ENCODE peak calls at places on chromosomes 1 and 21, in four cellular contexts. One of them, this sample, is unnamed.
A peak's percentile ranks its signal among the peaks of the same experiment; 100 is the strongest.

GRCh38 chr1:117795190-117795589 is 134.2 kb downstream of the GDAP2 start:
- DNase-seq in amniotic stem cell: no peak
- DNase-seq in mesothelial cell of epicardium: no peak
- DNase-seq in DND-41: no peak
- DNase-seq in this sample: no peak

GRCh38 chr1:109777436-109777835 is 13.7 kb upstream of the EPS8L3 start:
- DNase-seq in amniotic stem cell: no peak
- DNase-seq in mesothelial cell of epicardium: no peak
- DNase-seq in DND-41: no peak
- DNase-seq in this sample: peak; percentile 48

GRCh38 chr21:41615613-41616012 is 107.7 kb upstream of the TMPRSS2 start:
- DNase-seq in amniotic stem cell: peak; percentile 76
- DNase-seq in mesothelial cell of epicardium: no peak
- DNase-seq in DND-41: no peak
- DNase-seq in this sample: no peak

GRCh38 chr1:160492617-160493016 is 30.4 kb downstream of the SLAMF6 start:
- DNase-seq in amniotic stem cell: no peak
- DNase-seq in mesothelial cell of epicardium: no peak
- DNase-seq in DND-41: no peak
- DNase-seq in this sample: no peak

GRCh38 chr1:178536844-178537371 is 24.0 kb downstream of the TEX35 start:
- DNase-seq in amniotic stem cell: peak; percentile 70
- DNase-seq in mesothelial cell of epicardium: no peak
- DNase-seq in DND-41: no peak
- DNase-seq in this sample: no peak

GRCh38 chr21:40795313-40795712 is 51.6 kb downstream of the DSCAM start:
- DNase-seq in amniotic stem cell: no peak
- DNase-seq in mesothelial cell of epicardium: no peak
- DNase-seq in DND-41: no peak
- DNase-seq in this sample: no peak

GRCh38 chr1:151135433-151136385 is 10.7 kb downstream of the SEMA6C start:
- DNase-seq in amniotic stem cell: no peak
- DNase-seq in mesothelial cell of epicardium: no peak
- DNase-seq in DND-41: no peak
- DNase-seq in this sample: no peak

GRCh38 chr1:204390731-204391466 is 20.7 kb downstream of the PPP1R15B start:
- DNase-seq in amniotic stem cell: no peak
- DNase-seq in mesothelial cell of epicardium: no peak
- DNase-seq in DND-41: no peak
- DNase-seq in this sample: no peak

GRCh38 chr1:226702957-226703831 is 35.9 kb downstream of the ITPKB start:
- DNase-seq in amniotic stem cell: no peak
- DNase-seq in mesothelial cell of epicardium: peak; percentile 81
- DNase-seq in DND-41: peak; percentile 81
- DNase-seq in this sample: no peak

GRCh38 chr1:10916311-10916710 is 96.1 kb upstream of the TARDBP start:
- DNase-seq in amniotic stem cell: no peak
- DNase-seq in mesothelial cell of epicardium: no peak
- DNase-seq in DND-41: no peak
- DNase-seq in this sample: no peak

GRCh38 chr1:239912471-239912870 is 179.2 kb upstream of the FMN2 start:
- DNase-seq in amniotic stem cell: peak; percentile 29
- DNase-seq in mesothelial cell of epicardium: no peak
- DNase-seq in DND-41: no peak
- DNase-seq in this sample: no peak

GRCh38 chr1:155591770-155592169 is 18.2 kb upstream of the MSTO1 start:
- DNase-seq in amniotic stem cell: peak; percentile 44
- DNase-seq in mesothelial cell of epicardium: no peak
- DNase-seq in DND-41: peak; percentile 28
- DNase-seq in this sample: no peak

This sample was measured in suprapubic skin.